ENCODE peak calls at places on chromosomes 6 and 20, in four cellular contexts. One of them, this sample, is unnamed.

GRCh38 chr6:165059032-165059431 is 250.4 kb downstream of the C6orf118 start:
- DNase-seq in A549: no peak
- DNase-seq in GM12878: no peak
- DNase-seq in K562: no peak
- DNase-seq in this sample: no peak

GRCh38 chr6:142155895-142156757 is 9.1 kb downstream of the VTA1 start:
- DNase-seq in A549: peak
- DNase-seq in GM12878: no peak
- DNase-seq in K562: peak
- DNase-seq in this sample: peak

GRCh38 chr6:167832497-167833395 is 6.0 kb downstream of the AFDN start:
- DNase-seq in A549: no peak
- DNase-seq in GM12878: peak
- DNase-seq in K562: no peak
- DNase-seq in this sample: no peak

GRCh38 chr6:47655719-47656595 is 42.4 kb upstream of the ADGRF4 start:
- DNase-seq in A549: peak
- DNase-seq in GM12878: no peak
- DNase-seq in K562: peak
- DNase-seq in this sample: no peak

GRCh38 chr6:150008588-150008987 is 16.7 kb downstream of the RAET1L start:
- DNase-seq in A549: no peak
- DNase-seq in GM12878: no peak
- DNase-seq in K562: peak
- DNase-seq in this sample: no peak

GRCh38 chr20:9068896-9069663 is at the start of gene PLCB4:
- DNase-seq in A549: peak
- DNase-seq in GM12878: no peak
- DNase-seq in K562: peak
- DNase-seq in this sample: no peak

GRCh38 chr20:10861086-10861485 is 187.3 kb upstream of the JAG1 start:
- DNase-seq in A549: peak
- DNase-seq in GM12878: no peak
- DNase-seq in K562: no peak
- DNase-seq in this sample: no peak

GRCh38 chr20:30499123-30499522 is 758.3 kb upstream of the DEFB115 start:
- DNase-seq in A549: no peak
- DNase-seq in GM12878: no peak
- DNase-seq in K562: no peak
- DNase-seq in this sample: no peak

GRCh38 chr6:32973144-32973854 is 4.9 kb downstream of the BRD2 start:
- DNase-seq in A549: peak
- DNase-seq in GM12878: no peak
- DNase-seq in K562: peak
- DNase-seq in this sample: peak

GRCh38 chr6:116761779-116762178 is 3.7 kb downstream of the FAM162B start:
- DNase-seq in A549: no peak
- DNase-seq in GM12878: no peak
- DNase-seq in K562: peak
- DNase-seq in this sample: no peak

GRCh38 chr6:27280540-27281000 is 31.5 kb downstream of the POM121L2 start:
- DNase-seq in A549: peak
- DNase-seq in GM12878: no peak
- DNase-seq in K562: peak
- DNase-seq in this sample: peak

GRCh38 chr6:160992323-160993314 is 1.1 kb downstream of the MAP3K4 start:
- DNase-seq in A549: peak
- DNase-seq in GM12878: no peak
- DNase-seq in K562: peak
- DNase-seq in this sample: peak

GRCh38 chr6:31083742-31084354 is 28.5 kb downstream of the C6orf15 start:
- DNase-seq in A549: peak
- DNase-seq in GM12878: no peak
- DNase-seq in K562: peak
- DNase-seq in this sample: peak

GRCh38 chr6:126831461-126831860 is 287.0 kb upstream of the RSPO3 start:
- DNase-seq in A549: no peak
- DNase-seq in GM12878: no peak
- DNase-seq in K562: no peak
- DNase-seq in this sample: no peak

GRCh38 chr6:44094403-44095242 is 32.6 kb downstream of the MRPL14 start:
- DNase-seq in A549: no peak
- DNase-seq in GM12878: no peak
- DNase-seq in K562: no peak
- DNase-seq in this sample: peak

GRCh38 chr20:50932016-50932338 is 740 bp upstream of the ADNP start:
- DNase-seq in A549: no peak
- DNase-seq in GM12878: no peak
- DNase-seq in K562: no peak
- DNase-seq in this sample: no peak

GRCh38 chr20:9392892-9393857 is 121.2 kb upstream of the LAMP5 start:
- DNase-seq in A549: peak
- DNase-seq in GM12878: no peak
- DNase-seq in K562: peak
- DNase-seq in this sample: peak

GRCh38 chr6:152532556-152533422 is 104.4 kb downstream of the SYNE1 start:
- DNase-seq in A549: no peak
- DNase-seq in GM12878: no peak
- DNase-seq in K562: no peak
- DNase-seq in this sample: no peak

GRCh38 chr6:107614828-107615227 is 124.9 kb downstream of the SOBP start:
- DNase-seq in A549: no peak
- DNase-seq in GM12878: no peak
- DNase-seq in K562: no peak
- DNase-seq in this sample: no peak

GRCh38 chr20:40646321-40647212 is 42.5 kb downstream of the MAFB start:
- DNase-seq in A549: no peak
- DNase-seq in GM12878: no peak
- DNase-seq in K562: no peak
- DNase-seq in this sample: no peak

GRCh38 chr6:150079604-150080003 is 10.7 kb upstream of the ULBP3 start:
- DNase-seq in A549: no peak
- DNase-seq in GM12878: no peak
- DNase-seq in K562: no peak
- DNase-seq in this sample: no peak

GRCh38 chr6:24497254-24497989 is 2.7 kb downstream of the ALDH5A1 start:
- DNase-seq in A549: peak
- DNase-seq in GM12878: no peak
- DNase-seq in K562: no peak
- DNase-seq in this sample: no peak

GRCh38 chr6:45903959-45904358 is 111.7 kb downstream of the CLIC5 start:
- DNase-seq in A549: no peak
- DNase-seq in GM12878: no peak
- DNase-seq in K562: no peak
- DNase-seq in this sample: no peak

GRCh38 chr6:37699138-37699766 is 1.6 kb upstream of the MDGA1 start:
- DNase-seq in A549: no peak
- DNase-seq in GM12878: no peak
- DNase-seq in K562: no peak
- DNase-seq in this sample: no peak

GRCh38 chr6:130896249-130896648 is 69.0 kb downstream of the SMLR1 start:
- DNase-seq in A549: no peak
- DNase-seq in GM12878: no peak
- DNase-seq in K562: no peak
- DNase-seq in this sample: no peak

GRCh38 chr20:38210741-38211140 is 45.7 kb upstream of the TGM2 start:
- DNase-seq in A549: no peak
- DNase-seq in GM12878: no peak
- DNase-seq in K562: peak
- DNase-seq in this sample: no peak

GRCh38 chr6:164109770-164110140 is 695.2 kb downstream of the QKI start:
- DNase-seq in A549: no peak
- DNase-seq in GM12878: no peak
- DNase-seq in K562: peak
- DNase-seq in this sample: no peak

DNA sequence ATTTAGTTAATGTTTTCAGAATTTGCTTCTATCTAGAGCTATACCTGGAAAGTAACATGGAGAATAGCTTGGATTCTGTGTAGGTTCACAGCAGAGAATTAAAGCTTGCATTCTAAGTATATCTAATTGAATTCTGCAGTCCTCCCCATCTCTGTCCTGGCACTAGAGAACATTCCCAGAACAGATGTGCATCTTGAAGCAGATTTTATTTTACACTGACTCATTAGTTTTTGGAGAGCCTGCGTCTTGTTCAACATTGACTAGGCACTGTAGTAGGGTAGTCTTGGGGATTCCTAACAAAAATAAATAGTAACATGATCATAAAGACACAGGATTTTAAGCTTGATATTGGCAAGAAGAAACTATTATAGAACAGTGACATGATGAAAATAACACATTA is 36.2 kb upstream of the BAG2 start:
- DNase-seq in A549: no peak
- DNase-seq in GM12878: no peak
- DNase-seq in K562: no peak
- DNase-seq in this sample: no peak
- TF ChIP-seq POLR2AphosphoS2 in A549: no peak
- TF ChIP-seq POLR2AphosphoS2 in GM12878: no peak
- TF ChIP-seq POLR2AphosphoS2 in K562: no peak
- TF ChIP-seq POLR2AphosphoS2 in this sample: no peak

GRCh38 chr6:158481612-158482473 is 78.0 kb upstream of the TMEM181 start:
- DNase-seq in A549: peak
- DNase-seq in GM12878: no peak
- DNase-seq in K562: no peak
- DNase-seq in this sample: no peak
- TF ChIP-seq POLR2AphosphoS2 in A549: no peak
- TF ChIP-seq POLR2AphosphoS2 in GM12878: no peak
- TF ChIP-seq POLR2AphosphoS2 in K562: no peak
- TF ChIP-seq POLR2AphosphoS2 in this sample: no peak

GRCh38 chr20:24780648-24781047 is 168.4 kb upstream of the CST7 start:
- DNase-seq in A549: no peak
- DNase-seq in GM12878: no peak
- DNase-seq in K562: no peak
- DNase-seq in this sample: no peak

GRCh38 chr20:24778585-24779031 is 170.5 kb upstream of the CST7 start:
- DNase-seq in A549: no peak
- DNase-seq in GM12878: no peak
- DNase-seq in K562: no peak
- DNase-seq in this sample: no peak

GRCh38 chr20:24779886-24780285 is 169.2 kb upstream of the CST7 start:
- DNase-seq in A549: no peak
- DNase-seq in GM12878: no peak
- DNase-seq in K562: no peak
- DNase-seq in this sample: no peak

GRCh38 chr20:24777746-24778145 is 171.3 kb upstream of the CST7 start:
- DNase-seq in A549: no peak
- DNase-seq in GM12878: no peak
- DNase-seq in K562: no peak
- DNase-seq in this sample: no peak

GRCh38 chr20:24779166-24779565 is 169.9 kb upstream of the CST7 start:
- DNase-seq in A549: no peak
- DNase-seq in GM12878: no peak
- DNase-seq in K562: no peak
- DNase-seq in this sample: no peak
- TF ChIP-seq POLR2AphosphoS2 in A549: no peak
- TF ChIP-seq POLR2AphosphoS2 in GM12878: no peak
- TF ChIP-seq POLR2AphosphoS2 in K562: no peak
- TF ChIP-seq POLR2AphosphoS2 in this sample: no peak

DNA sequence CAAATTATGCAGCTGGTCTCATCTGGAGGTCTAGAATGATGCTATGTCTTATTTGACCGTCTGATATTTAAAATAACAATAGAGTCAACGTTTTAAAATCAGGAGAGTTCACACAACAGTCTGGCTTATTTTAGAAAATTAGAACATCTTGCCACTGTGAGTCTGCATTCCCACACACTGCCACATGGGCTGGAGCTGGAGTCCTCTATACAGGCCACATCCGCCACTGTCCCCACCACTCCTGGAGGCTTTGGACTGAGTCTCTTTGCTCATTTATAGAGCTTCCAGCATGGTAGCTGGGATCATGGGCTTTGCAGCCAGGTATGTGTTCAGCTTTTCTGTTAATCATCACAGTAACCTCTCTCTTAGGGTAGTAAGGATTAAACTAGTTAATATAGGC is 68.8 kb upstream of the ZNFX1 start:
- DNase-seq in A549: no peak
- DNase-seq in GM12878: no peak
- DNase-seq in K562: no peak
- DNase-seq in this sample: no peak
- TF ChIP-seq POLR2AphosphoS2 in A549: no peak
- TF ChIP-seq POLR2AphosphoS2 in GM12878: no peak
- TF ChIP-seq POLR2AphosphoS2 in K562: no peak
- TF ChIP-seq POLR2AphosphoS2 in this sample: no peak

GRCh38 chr6:110944681-110945151 is 13.8 kb upstream of the GTF3C6 start:
- DNase-seq in A549: peak
- DNase-seq in GM12878: peak
- DNase-seq in K562: peak
- DNase-seq in this sample: peak
- TF ChIP-seq POLR2AphosphoS2 in A549: no peak
- TF ChIP-seq POLR2AphosphoS2 in GM12878: no peak
- TF ChIP-seq POLR2AphosphoS2 in K562: no peak
- TF ChIP-seq POLR2AphosphoS2 in this sample: no peak

GRCh38 chr20:54525906-54526596 is 50.7 kb downstream of the DOK5 start:
- DNase-seq in A549: no peak
- DNase-seq in GM12878: no peak
- DNase-seq in K562: no peak
- DNase-seq in this sample: no peak
- TF ChIP-seq POLR2AphosphoS2 in A549: no peak
- TF ChIP-seq POLR2AphosphoS2 in GM12878: no peak
- TF ChIP-seq POLR2AphosphoS2 in K562: no peak
- TF ChIP-seq POLR2AphosphoS2 in this sample: no peak

DNA sequence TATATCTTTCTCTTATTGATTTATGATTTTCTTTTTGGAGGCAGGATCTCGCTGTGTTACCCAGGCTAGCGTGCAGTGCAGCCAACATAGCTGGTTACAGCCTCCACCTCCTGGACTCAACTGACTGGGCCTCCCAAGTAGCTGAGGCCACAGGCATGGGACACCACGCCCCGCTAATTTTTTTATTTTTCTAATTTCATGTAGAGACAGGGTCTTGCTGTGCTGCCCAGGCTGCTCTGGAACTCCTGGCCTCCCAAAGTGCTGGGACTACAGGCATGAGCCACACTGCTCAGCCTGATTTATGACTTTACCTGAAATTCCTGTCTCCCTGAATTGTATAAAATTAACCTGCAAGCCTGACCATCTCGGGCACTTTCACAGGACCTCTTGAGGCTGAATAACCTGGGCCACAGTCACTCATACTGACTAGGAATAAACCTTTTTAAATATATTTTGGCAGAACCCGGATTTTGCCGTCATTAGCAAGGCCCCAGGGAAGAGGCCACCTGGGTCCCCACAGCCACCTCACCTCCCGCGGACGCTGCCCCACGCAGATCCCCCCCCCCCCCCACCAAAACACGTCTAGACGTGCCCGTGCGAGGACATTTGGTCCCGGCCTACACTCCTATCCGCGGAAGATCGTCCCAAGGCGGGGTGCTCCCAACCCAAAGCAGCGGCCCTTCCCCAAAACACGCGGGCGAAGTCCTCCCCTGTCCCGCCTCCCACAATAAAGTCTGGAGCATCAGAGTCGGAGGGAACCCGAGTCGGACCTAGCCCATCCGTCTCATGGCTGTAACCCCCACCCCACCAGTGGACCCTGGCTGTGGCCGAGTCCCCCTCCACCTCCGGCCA is 895 bp downstream of the ZNF337 start:
- DNase-seq in A549: no peak
- DNase-seq in GM12878: no peak
- DNase-seq in K562: no peak
- DNase-seq in this sample: no peak
- TF ChIP-seq POLR2AphosphoS2 in A549: no peak
- TF ChIP-seq POLR2AphosphoS2 in GM12878: no peak
- TF ChIP-seq POLR2AphosphoS2 in K562: no peak
- TF ChIP-seq POLR2AphosphoS2 in this sample: no peak